ENCODE peak calls at places on chromosome 22, in six cellular contexts. I is SK-N-SH, Y is right atrium auricular region, B is uterus, C is stomach, K is PC-9. W is an unnamed sample. For H3K36me3 and H3K4me1, the result is how much of the 10 kb centered on the place peaks cover.

GRCh38 chr22:46803031-46803880 is 40.8 kb downstream of the TBC1D22A start:
- DNase-seq in I (peak), Y (no peak), B (no peak), C (peak), K (peak), W (peak)

GRCh38 chr22:42217752-42218280 is 52.6 kb downstream of the TCF20 start:
- DNase-seq in I (no peak), Y (no peak), B (no peak), C (no peak), K (no peak), W (no peak)

GRCh38 chr22:45448431-45448830 is 34.9 kb downstream of the RIBC2 start:
- DNase-seq in I (no peak), Y (peak), B (peak), C (no peak), K (no peak), W (no peak)

GRCh38 chr22:39266398-39267030 is 21.7 kb upstream of the PDGFB start:
- DNase-seq in I (no peak), Y (peak), B (no peak), C (no peak), K (peak), W (no peak)

GRCh38 chr22:41620646-41621098 is at the start of gene DESI1:
- DNase-seq in I (no peak), Y (no peak), B (no peak), C (no peak), K (no peak), W (no peak)

GRCh38 chr22:45977003-45977395 is at the start of gene WNT7B:
- DNase-seq in I (peak), Y (no peak), B (no peak), C (no peak), K (peak), W (no peak)

GRCh38 chr22:28538922-28539321 is 140.7 kb downstream of the TTC28 start:
- DNase-seq in I (peak), Y (no peak), B (no peak), C (no peak), K (no peak), W (no peak)

GRCh38 chr22:24416611-24417010 is 10.8 kb upstream of the ADORA2A start:
- DNase-seq in I (no peak), Y (no peak), B (no peak), C (no peak), K (no peak), W (no peak)

GRCh38 chr22:49505337-49506009 is 322.2 kb downstream of the BRD1 start:
- DNase-seq in I (no peak), Y (no peak), B (no peak), C (no peak), K (no peak), W (no peak)

GRCh38 chr22:24841261-24841660 is 35.2 kb downstream of the SGSM1 start:
- DNase-seq in I (no peak), Y (no peak), B (no peak), C (peak), K (no peak), W (no peak)

GRCh38 chr22:48753752-48754517 is 1073.7 kb downstream of the BRD1 start:
- DNase-seq in I (no peak), Y (peak), B (no peak), C (peak), K (no peak), W (no peak)

GRCh38 chr22:24178502-24179440 is 2.5 kb upstream of the SUSD2 start:
- DNase-seq in I (peak), Y (no peak), B (no peak), C (no peak), K (no peak), W (no peak)

GRCh38 chr22:46336119-46337078 is 885 bp downstream of the TRMU start:
- DNase-seq in I (peak), Y (no peak), B (no peak), C (peak), K (no peak), W (no peak)

GRCh38 chr22:45159652-45160462 is 3.9 kb upstream of the NUP50 start:
- DNase-seq in I (no peak), Y (no peak), B (no peak), C (peak), K (no peak), W (no peak)

GRCh38 chr22:48431014-48431413 is 1396.7 kb downstream of the BRD1 start:
- DNase-seq in I (no peak), Y (no peak), B (no peak), C (no peak), K (no peak), W (peak)

GRCh38 chr22:42262964-42263363 is 7.5 kb downstream of the TCF20 start:
- DNase-seq in I (no peak), Y (no peak), B (no peak), C (no peak), K (no peak), W (no peak)

GRCh38 chr22:17638182-17638431 is 450 bp upstream of the BCL2L13 start:
- DNase-seq in I (no peak), Y (no peak), B (no peak), C (no peak), K (no peak), W (no peak)

GRCh38 chr22:45441158-45441557 is 27.7 kb downstream of the RIBC2 start:
- DNase-seq in I (peak), Y (peak), B (peak), C (peak), K (peak), W (no peak)

GRCh38 chr22:32861330-32861729 is 59.8 kb downstream of the TIMP3 start:
- DNase-seq in I (no peak), Y (no peak), B (no peak), C (no peak), K (no peak), W (no peak)

GRCh38 chr22:38967451-38968450 is 10.3 kb downstream of the APOBEC3A start:
- DNase-seq in I (no peak), Y (peak), B (no peak), C (peak), K (peak), W (no peak)

GRCh38 chr22:21921729-21922128 is 30.9 kb downstream of the PPM1F start:
- DNase-seq in I (no peak), Y (no peak), B (no peak), C (no peak), K (no peak), W (no peak)

GRCh38 chr22:32985899-32986772 is 72.0 kb downstream of the SYN3 start:
- DNase-seq in I (peak), Y (peak), B (peak), C (peak), K (peak), W (no peak)

GRCh38 chr22:38900677-38901076 is 28.7 kb upstream of the CBX6 start:
- DNase-seq in I (no peak), Y (no peak), B (no peak), C (no peak), K (no peak), W (no peak)

GRCh38 chr22:26484360-26484706 is 656 bp downstream of the SRRD start:
- DNase-seq in I (no peak), Y (no peak), B (no peak), C (no peak), K (no peak), W (no peak)

GRCh38 chr22:26485013-26485412 is 1.3 kb downstream of the SRRD start:
- DNase-seq in I (no peak), Y (no peak), B (no peak), C (no peak), K (no peak), W (no peak)

GRCh38 chr22:26487996-26488395 is 4.3 kb downstream of the SRRD start:
- DNase-seq in I (no peak), Y (no peak), B (no peak), C (no peak), K (no peak), W (no peak)

GRCh38 chr22:26485991-26486390 is 2.3 kb downstream of the SRRD start:
- DNase-seq in I (no peak), Y (no peak), B (no peak), C (no peak), K (no peak), W (no peak)

GRCh38 chr22:26486394-26486793 is 2.7 kb downstream of the SRRD start:
- DNase-seq in I (no peak), Y (no peak), B (no peak), C (no peak), K (no peak), W (no peak)
- H3K4me3 ChIP-seq in I (no peak), Y (no peak), B (no peak), C (no peak), K (no peak), W (no peak)

GRCh38 chr22:19353363-19354131 is 62.0 kb upstream of the CLTCL1 start:
- DNase-seq in I (no peak), Y (no peak), B (no peak), C (no peak), K (no peak), W (peak)
- H3K36me3 ChIP-seq in I (half or more), Y (half or more), B (under half), C (half or more), K (under half), W (half or more)

DNA sequence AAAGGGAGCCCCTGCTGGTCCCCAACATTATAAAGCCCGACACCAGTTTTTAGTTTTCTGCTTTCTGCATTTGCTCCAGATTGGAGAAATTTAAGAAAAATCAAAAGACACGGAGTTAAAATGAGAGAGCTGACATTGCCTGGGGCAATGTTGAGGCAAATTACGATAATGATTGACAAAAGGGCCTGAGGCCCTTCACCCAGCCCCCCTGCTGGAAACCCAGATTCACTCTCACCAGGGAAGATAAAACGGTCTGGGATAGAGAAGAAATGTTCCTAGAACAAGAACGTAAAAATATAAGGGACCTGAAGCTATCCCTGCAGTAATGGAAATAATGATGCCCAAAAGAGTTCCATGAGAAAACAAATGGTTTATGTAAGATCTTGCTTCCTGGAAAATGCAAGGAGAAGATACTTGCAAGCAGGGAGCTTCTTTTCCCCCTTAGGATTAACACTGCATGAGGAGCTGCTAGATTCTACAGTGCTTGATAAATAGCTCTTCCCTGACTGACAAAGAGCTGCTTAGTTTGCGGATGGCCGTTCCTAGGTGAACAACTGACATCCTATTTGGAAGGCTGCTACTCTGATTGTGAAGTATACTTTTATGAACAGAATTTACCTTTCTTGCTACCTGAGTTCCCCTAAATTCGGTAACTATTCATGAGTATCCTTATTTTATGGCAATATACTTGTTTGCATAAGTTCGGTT is 40.6 kb upstream of the GNAZ start:
- DNase-seq in I (no peak), Y (no peak), B (no peak), C (no peak), K (no peak), W (no peak)
- H3K4me1 ChIP-seq in I (under half), Y (under half), B (under half), C (under half), K (under half), W (under half)

GRCh38 chr22:37258005-37258790 is 14.1 kb upstream of the RAC2 start:
- DNase-seq in I (no peak), Y (no peak), B (no peak), C (no peak), K (no peak), W (no peak)

GRCh38 chr22:37260939-37261338 is 16.9 kb upstream of the RAC2 start:
- DNase-seq in I (peak), Y (no peak), B (no peak), C (peak), K (no peak), W (peak)

GRCh38 chr22:37259540-37260029 is 15.5 kb upstream of the RAC2 start:
- DNase-seq in I (peak), Y (no peak), B (no peak), C (no peak), K (no peak), W (no peak)

GRCh38 chr22:37260396-37260795 is 16.3 kb upstream of the RAC2 start:
- DNase-seq in I (no peak), Y (no peak), B (no peak), C (no peak), K (no peak), W (no peak)

GRCh38 chr22:37258810-37259472 is 14.9 kb upstream of the RAC2 start:
- DNase-seq in I (no peak), Y (no peak), B (no peak), C (no peak), K (no peak), W (no peak)
- H3K4me3 ChIP-seq in I (no peak), Y (no peak), B (no peak), C (no peak), K (no peak), W (no peak)

GRCh38 chr22:30949934-30950660 is 18.5 kb downstream of the MORC2 start:
- DNase-seq in I (no peak), Y (no peak), B (no peak), C (no peak), K (no peak), W (no peak)

GRCh38 chr22:30947821-30948454 is 20.6 kb downstream of the MORC2 start:
- DNase-seq in I (peak), Y (no peak), B (no peak), C (no peak), K (no peak), W (no peak)

GRCh38 chr22:30947163-30947820 is 21.3 kb downstream of the MORC2 start:
- DNase-seq in I (no peak), Y (peak), B (peak), C (no peak), K (no peak), W (no peak)

GRCh38 chr22:30946354-30946753 is 22.2 kb downstream of the MORC2 start:
- DNase-seq in I (no peak), Y (no peak), B (no peak), C (no peak), K (no peak), W (no peak)

GRCh38 chr22:30948930-30949342 is 19.6 kb downstream of the MORC2 start:
- DNase-seq in I (no peak), Y (no peak), B (no peak), C (no peak), K (no peak), W (no peak)
- H3K36me3 ChIP-seq in I (half or more), Y (under half), B (under half), C (half or more), K (under half), W (under half)